ENCODE peak calls at places on chromosome 22, in nine cellular contexts. B is cardiac muscle cell; Z is thoracic aorta; O is CD8-positive, alpha-beta T cell; E is OCI-LY7; C is PC-9; W is upper lobe of right lung; P is GM23338; S is IMR-90. R is an unnamed sample. For H3K4me1, the result is how much of the 10 kb centered on the place peaks cover.

GRCh38 chr22:50441428-50441993 is 33.3 kb downstream of the SBF1 start:
- DNase-seq in B (no peak), Z (no peak), O (peak), E (no peak), C (no peak), W (no peak), P (no peak), S (no peak), R (no peak)

GRCh38 chr22:27311666-27312566 is 489.6 kb downstream of the MN1 start:
- DNase-seq in B (no peak), Z (no peak), O (no peak), E (no peak), C (peak), W (no peak), P (peak), S (no peak), R (no peak)

GRCh38 chr22:36409911-36410756 is 22.4 kb upstream of the MYH9 start:
- DNase-seq in B (peak), Z (peak), O (peak), E (peak), C (peak), W (peak), P (peak), S (no peak), R (peak)

GRCh38 chr22:40463727-40464126 is 93.3 kb downstream of the SGSM3 start:
- DNase-seq in B (no peak), Z (no peak), O (peak), E (peak), C (no peak), W (no peak), P (no peak), S (no peak), R (no peak)

GRCh38 chr22:23245045-23245798 is 64.9 kb downstream of the BCR start:
- DNase-seq in B (no peak), Z (no peak), O (no peak), E (no peak), C (no peak), W (no peak), P (no peak), S (peak), R (peak)

GRCh38 chr22:33030923-33031525 is 27.2 kb downstream of the SYN3 start:
- DNase-seq in B (no peak), Z (no peak), O (no peak), E (no peak), C (no peak), W (no peak), P (no peak), S (no peak), R (no peak)

GRCh38 chr22:48432721-48433518 is 1394.8 kb downstream of the BRD1 start:
- DNase-seq in B (no peak), Z (no peak), O (no peak), E (no peak), C (no peak), W (peak), P (no peak), S (no peak), R (no peak)

GRCh38 chr22:29782061-29782845 is 15.1 kb downstream of the UQCR10 start:
- DNase-seq in B (no peak), Z (no peak), O (no peak), E (no peak), C (peak), W (peak), P (no peak), S (peak), R (no peak)

GRCh38 chr22:25353516-25354445 is 134.3 kb downstream of the CRYBB2 start:
- DNase-seq in B (no peak), Z (no peak), O (no peak), E (no peak), C (no peak), W (peak), P (no peak), S (no peak), R (no peak)

GRCh38 chr22:36277482-36278291 is 24.8 kb downstream of the APOL1 start:
- DNase-seq in B (peak), Z (no peak), O (peak), E (peak), C (peak), W (peak), P (peak), S (peak), R (peak)

GRCh38 chr22:50550395-50550794 is 4.7 kb downstream of the KLHDC7B start:
- DNase-seq in B (no peak), Z (no peak), O (peak), E (no peak), C (no peak), W (no peak), P (no peak), S (no peak), R (no peak)

GRCh38 chr22:29726512-29727247 is 6.9 kb downstream of the CABP7 start:
- DNase-seq in B (no peak), Z (no peak), O (no peak), E (no peak), C (no peak), W (no peak), P (no peak), S (no peak), R (no peak)

GRCh38 chr22:39746600-39747262 is 146.8 kb downstream of the ENTHD1 start:
- DNase-seq in B (no peak), Z (no peak), O (no peak), E (no peak), C (no peak), W (no peak), P (no peak), S (no peak), R (no peak)

GRCh38 chr22:44155115-44155514 is 25.6 kb upstream of the PARVG start:
- DNase-seq in B (no peak), Z (no peak), O (no peak), E (no peak), C (no peak), W (no peak), P (no peak), S (no peak), R (no peak)

GRCh38 chr22:29813563-29813962 is 24.5 kb downstream of the ASCC2 start:
- DNase-seq in B (no peak), Z (no peak), O (no peak), E (no peak), C (peak), W (no peak), P (peak), S (no peak), R (peak)

GRCh38 chr22:24554316-24555159 is at the start of gene GUCD1:
- DNase-seq in B (peak), Z (no peak), O (peak), E (peak), C (no peak), W (no peak), P (peak), S (peak), R (no peak)

GRCh38 chr22:29456211-29456671 is 17.9 kb downstream of the RFPL1 start:
- DNase-seq in B (no peak), Z (no peak), O (no peak), E (no peak), C (no peak), W (no peak), P (peak), S (peak), R (no peak)

GRCh38 chr22:23243006-23243573 is 62.8 kb downstream of the BCR start:
- DNase-seq in B (peak), Z (no peak), O (peak), E (no peak), C (no peak), W (no peak), P (peak), S (no peak), R (peak)

GRCh38 chr22:50606561-50607365 is 6.2 kb downstream of the MAPK8IP2 start:
- DNase-seq in B (no peak), Z (no peak), O (peak), E (no peak), C (no peak), W (no peak), P (no peak), S (no peak), R (no peak)

GRCh38 chr22:40044870-40045834 is 50.4 kb downstream of the FAM83F start:
- DNase-seq in B (peak), Z (no peak), O (peak), E (peak), C (peak), W (peak), P (peak), S (peak), R (peak)

GRCh38 chr22:17997456-17997855 is 26.9 kb downstream of the MICAL3 start:
- DNase-seq in B (no peak), Z (no peak), O (no peak), E (no peak), C (no peak), W (no peak), P (no peak), S (no peak), R (no peak)

GRCh38 chr22:37749223-37749622 is 52.4 kb downstream of the TRIOBP start:
- DNase-seq in B (no peak), Z (no peak), O (no peak), E (no peak), C (no peak), W (peak), P (no peak), S (no peak), R (no peak)

GRCh38 chr22:37751449-37752188 is 54.8 kb downstream of the TRIOBP start:
- DNase-seq in B (no peak), Z (no peak), O (no peak), E (no peak), C (no peak), W (no peak), P (no peak), S (no peak), R (no peak)

GRCh38 chr22:37750596-37751162 is 53.8 kb downstream of the TRIOBP start:
- DNase-seq in B (no peak), Z (no peak), O (no peak), E (no peak), C (peak), W (no peak), P (no peak), S (no peak), R (no peak)

GRCh38 chr22:37748659-37749058 is 51.8 kb downstream of the TRIOBP start:
- DNase-seq in B (no peak), Z (no peak), O (no peak), E (no peak), C (peak), W (no peak), P (no peak), S (no peak), R (no peak)

DNA sequence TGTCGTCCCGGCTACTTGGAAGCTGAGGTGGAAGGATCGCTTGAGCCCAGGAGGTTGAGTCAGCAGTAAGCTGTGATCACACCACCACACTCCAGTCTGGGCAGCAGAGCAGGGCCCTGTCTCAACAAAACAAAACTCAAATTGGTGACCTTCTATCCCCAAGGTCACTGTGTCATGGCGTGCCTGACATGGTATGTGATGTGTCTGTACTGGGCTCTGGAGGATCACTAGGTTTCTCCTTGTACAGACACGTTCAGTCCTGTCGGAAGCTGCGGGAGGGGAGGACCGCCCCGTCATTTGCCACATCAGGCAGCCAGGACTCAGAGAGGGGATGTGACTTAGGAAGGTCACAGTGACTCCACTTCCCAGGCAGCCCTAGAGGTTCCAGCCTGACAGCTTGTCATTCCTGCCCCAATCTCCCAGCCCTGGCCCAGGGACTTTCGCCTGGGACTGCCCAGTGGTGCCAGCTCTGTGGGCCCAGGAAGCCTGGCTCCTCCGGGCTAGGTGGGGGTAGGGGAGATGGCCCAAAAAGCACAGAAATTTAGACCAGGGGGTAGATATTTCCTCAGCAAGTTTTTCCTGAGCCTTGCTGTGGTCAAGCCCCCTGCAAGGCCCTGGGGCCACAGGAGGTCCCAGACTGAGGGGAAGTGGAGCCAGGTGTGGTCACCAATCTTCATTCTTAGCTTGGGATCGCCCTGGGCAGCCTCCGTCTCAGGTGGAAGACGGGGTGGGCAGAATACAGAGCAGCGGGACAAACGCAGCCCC is 53.2 kb downstream of the TRIOBP start:
- DNase-seq in B (peak), Z (no peak), O (no peak), E (no peak), C (no peak), W (no peak), P (no peak), S (peak), R (no peak)
- H3K4me1 ChIP-seq in B (under half), Z (half or more), O (under half), E (under half), C (half or more), W (half or more), P (under half), S (half or more), R (under half)

GRCh38 chr22:28398987-28399386 is 280.7 kb downstream of the TTC28 start:
- DNase-seq in B (no peak), Z (no peak), O (no peak), E (no peak), C (no peak), W (no peak), P (no peak), S (peak), R (no peak)
- TF ChIP-seq CTCF in B (no peak), Z (no peak), O (no peak), E (no peak), C (no peak), W (no peak), P (no peak), S (no peak), R (no peak)

DNA sequence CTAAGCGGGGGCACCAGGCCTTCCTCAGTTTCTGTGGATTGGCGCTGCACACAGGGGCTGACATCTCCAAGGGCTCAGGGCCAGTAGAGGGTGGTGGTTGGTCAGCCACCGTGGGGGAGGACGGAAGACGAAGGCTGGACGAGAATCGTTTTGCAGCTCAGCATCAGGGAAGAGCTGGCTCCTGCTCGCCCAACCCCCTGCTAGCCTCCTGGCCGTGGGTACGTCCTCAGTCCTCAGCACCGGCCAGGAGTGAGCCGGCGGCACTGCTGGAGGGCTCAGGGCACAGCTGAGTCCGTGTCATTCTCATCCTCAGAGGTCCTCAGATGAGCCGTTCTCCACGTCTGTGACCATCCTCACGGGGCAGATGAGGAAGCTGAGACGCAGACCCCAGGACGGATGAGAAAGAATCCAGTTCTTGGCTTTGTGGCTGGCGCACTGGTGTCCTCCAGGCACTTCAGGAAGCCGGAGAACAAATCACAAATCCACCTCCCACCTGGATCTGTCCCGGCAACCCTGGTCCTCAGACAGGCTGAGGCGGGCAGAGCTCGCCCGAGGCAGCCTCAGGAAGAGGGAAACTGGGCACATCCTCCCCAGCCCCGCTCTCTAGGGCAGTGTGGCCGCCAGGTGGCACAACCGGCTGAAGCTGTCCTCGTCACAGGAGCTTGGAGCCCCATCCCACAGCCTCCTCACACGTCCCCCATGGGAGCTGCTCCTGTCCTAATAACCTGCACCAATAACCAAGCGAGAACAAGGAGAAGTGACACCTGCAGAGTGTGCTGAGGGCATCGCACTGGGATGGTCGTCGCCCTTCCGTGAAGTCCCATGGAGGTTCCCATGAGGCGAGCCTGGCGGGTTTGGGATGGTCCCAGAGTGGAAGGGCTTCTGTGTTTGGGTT is 393.7 kb downstream of the BRD1 start:
- DNase-seq in B (no peak), Z (no peak), O (no peak), E (peak), C (no peak), W (no peak), P (no peak), S (no peak), R (peak)
- H3K4me3 ChIP-seq in B (no peak), Z (no peak), O (no peak), E (no peak), C (no peak), W (no peak), P (no peak), S (no peak), R (no peak)

DNA sequence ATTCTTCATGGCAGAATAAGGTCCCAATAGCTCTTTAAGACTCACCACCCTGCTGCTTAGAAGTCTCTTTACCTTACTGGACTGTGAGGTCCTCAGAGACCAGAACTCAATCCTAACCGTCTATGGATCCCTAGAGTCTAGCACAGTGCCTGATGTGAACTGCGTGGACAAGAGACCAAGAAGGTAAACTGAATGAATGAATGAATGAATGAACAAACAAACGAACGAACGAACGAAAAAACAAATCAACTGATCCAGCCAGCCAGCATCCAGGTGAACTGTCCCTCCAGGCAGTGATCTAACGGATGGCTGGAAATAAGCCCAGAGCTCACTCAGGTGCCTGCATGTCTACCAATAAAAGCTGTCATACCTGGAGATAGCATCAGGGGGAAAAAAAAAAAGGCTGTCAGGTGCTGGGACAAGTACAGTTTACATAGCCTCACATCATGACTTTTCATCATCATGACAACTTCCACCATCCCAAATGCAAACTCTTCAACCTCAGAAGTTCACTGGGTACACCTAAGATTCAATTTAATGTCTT is 59.8 kb downstream of the PACSIN2 start:
- DNase-seq in B (no peak), Z (no peak), O (no peak), E (no peak), C (no peak), W (no peak), P (no peak), S (no peak), R (no peak)
- H3K4me1 ChIP-seq in B (under half), Z (half or more), O (under half), E (under half), C (under half), W (under half), P (under half), S (under half), R (under half)

GRCh38 chr22:46933040-46933439 is 170.6 kb downstream of the TBC1D22A start:
- DNase-seq in B (no peak), Z (no peak), O (no peak), E (no peak), C (no peak), W (no peak), P (no peak), S (no peak), R (no peak)

GRCh38 chr22:46933526-46933925 is 171.1 kb downstream of the TBC1D22A start:
- DNase-seq in B (no peak), Z (no peak), O (no peak), E (no peak), C (no peak), W (no peak), P (no peak), S (no peak), R (no peak)

GRCh38 chr22:46931881-46932280 is 169.4 kb downstream of the TBC1D22A start:
- DNase-seq in B (no peak), Z (no peak), O (no peak), E (no peak), C (no peak), W (no peak), P (no peak), S (peak), R (no peak)

GRCh38 chr22:46929689-46930225 is 167.3 kb downstream of the TBC1D22A start:
- DNase-seq in B (no peak), Z (no peak), O (no peak), E (no peak), C (no peak), W (no peak), P (no peak), S (no peak), R (no peak)

GRCh38 chr22:46931414-46931813 is 169.0 kb downstream of the TBC1D22A start:
- DNase-seq in B (no peak), Z (no peak), O (no peak), E (no peak), C (no peak), W (no peak), P (peak), S (no peak), R (no peak)
- TF ChIP-seq CTCF in B (peak), Z (no peak), O (no peak), E (no peak), C (no peak), W (no peak), P (peak), S (peak), R (peak)